ENCODE peak calls at places on chromosomes 13 and 19, in four cellular contexts. One of them, this sample, is unnamed.

GRCh38 chr13:113835461-113836274 is 28.2 kb downstream of the GAS6 start:
- DNase-seq in left cardiac atrium: no peak
- DNase-seq in stimulated activated CD8-positive, alpha-beta memory T cell treated with anti-CD3 and anti-CD28 coated beads, Interleukin-4, amount 100 ng/mL, for 48 hours: no peak
- DNase-seq in T-cell: no peak
- DNase-seq in this sample: no peak

GRCh38 chr13:30872685-30873443 is 33.2 kb upstream of the MEDAG start:
- DNase-seq in stimulated activated CD8-positive, alpha-beta memory T cell treated with anti-CD3 and anti-CD28 coated beads, Interleukin-4, amount 100 ng/mL, for 48 hours: no peak
- DNase-seq in T-cell: no peak
- DNase-seq in left cardiac atrium: peak
- DNase-seq in this sample: peak

GRCh38 chr13:23418776-23419683 is 14.5 kb downstream of the SACS start:
- DNase-seq in stimulated activated CD8-positive, alpha-beta memory T cell treated with anti-CD3 and anti-CD28 coated beads, Interleukin-4, amount 100 ng/mL, for 48 hours: no peak
- DNase-seq in T-cell: no peak
- DNase-seq in left cardiac atrium: no peak
- DNase-seq in this sample: no peak

GRCh38 chr13:110103479-110103878 is 203.5 kb downstream of the COL4A1 start:
- DNase-seq in left cardiac atrium: no peak
- DNase-seq in stimulated activated CD8-positive, alpha-beta memory T cell treated with anti-CD3 and anti-CD28 coated beads, Interleukin-4, amount 100 ng/mL, for 48 hours: no peak
- DNase-seq in T-cell: no peak
- DNase-seq in this sample: no peak

GRCh38 chr19:48741222-48741999 is 1.0 kb upstream of the RASIP1 start:
- DNase-seq in left cardiac atrium: peak
- DNase-seq in stimulated activated CD8-positive, alpha-beta memory T cell treated with anti-CD3 and anti-CD28 coated beads, Interleukin-4, amount 100 ng/mL, for 48 hours: peak
- DNase-seq in T-cell: no peak
- DNase-seq in this sample: no peak

GRCh38 chr19:3625996-3626472 is 556 bp downstream of the CACTIN start:
- DNase-seq in left cardiac atrium: no peak
- DNase-seq in stimulated activated CD8-positive, alpha-beta memory T cell treated with anti-CD3 and anti-CD28 coated beads, Interleukin-4, amount 100 ng/mL, for 48 hours: no peak
- DNase-seq in T-cell: no peak
- DNase-seq in this sample: no peak

GRCh38 chr19:50705422-50706019 is 14.1 kb downstream of the SHANK1 start:
- DNase-seq in T-cell: no peak
- DNase-seq in stimulated activated CD8-positive, alpha-beta memory T cell treated with anti-CD3 and anti-CD28 coated beads, Interleukin-4, amount 100 ng/mL, for 48 hours: peak
- DNase-seq in left cardiac atrium: no peak
- DNase-seq in this sample: peak

GRCh38 chr13:41456768-41457588 is at the start of gene RGCC:
- DNase-seq in left cardiac atrium: peak
- DNase-seq in stimulated activated CD8-positive, alpha-beta memory T cell treated with anti-CD3 and anti-CD28 coated beads, Interleukin-4, amount 100 ng/mL, for 48 hours: peak
- DNase-seq in T-cell: peak
- DNase-seq in this sample: no peak

GRCh38 chr13:36795463-36795862 is 23.6 kb upstream of the RFXAP start:
- DNase-seq in stimulated activated CD8-positive, alpha-beta memory T cell treated with anti-CD3 and anti-CD28 coated beads, Interleukin-4, amount 100 ng/mL, for 48 hours: no peak
- DNase-seq in left cardiac atrium: no peak
- DNase-seq in T-cell: no peak
- DNase-seq in this sample: no peak

GRCh38 chr19:14361824-14362223 is 19.4 kb upstream of the ADGRE5 start:
- DNase-seq in left cardiac atrium: no peak
- DNase-seq in T-cell: no peak
- DNase-seq in stimulated activated CD8-positive, alpha-beta memory T cell treated with anti-CD3 and anti-CD28 coated beads, Interleukin-4, amount 100 ng/mL, for 48 hours: peak
- DNase-seq in this sample: peak

GRCh38 chr19:12611361-12611699 is 610 bp downstream of the ZNF791 start:
- DNase-seq in T-cell: no peak
- DNase-seq in stimulated activated CD8-positive, alpha-beta memory T cell treated with anti-CD3 and anti-CD28 coated beads, Interleukin-4, amount 100 ng/mL, for 48 hours: no peak
- DNase-seq in left cardiac atrium: peak
- DNase-seq in this sample: no peak

GRCh38 chr19:28686741-28687140 is 526.2 kb downstream of the UQCRFS1 start:
- DNase-seq in T-cell: no peak
- DNase-seq in stimulated activated CD8-positive, alpha-beta memory T cell treated with anti-CD3 and anti-CD28 coated beads, Interleukin-4, amount 100 ng/mL, for 48 hours: no peak
- DNase-seq in left cardiac atrium: no peak
- DNase-seq in this sample: peak

This sample was measured in GDM1.